ENCODE peak calls at places on chromosomes 13 and 19, in five cellular contexts. H is OCI-LY7, V is fibroblast of the aortic adventitia, K is heart left ventricle, T is thoracic aorta. A is an unnamed sample.

GRCh38 chr13:98821372-98822237 is 69.1 kb upstream of the SLC15A1 start:
- DNase-seq in H (no peak), V (peak), K (no peak), T (no peak), A (no peak)

GRCh38 chr19:28218728-28219127 is 994.2 kb downstream of the UQCRFS1 start:
- DNase-seq in H (no peak), V (no peak), K (no peak), T (no peak), A (no peak)

GRCh38 chr13:33125821-33126570 is 109.8 kb downstream of the KL start:
- DNase-seq in H (no peak), V (peak), K (peak), T (peak), A (no peak)

GRCh38 chr19:50417850-50418185 is 920 bp upstream of the SPIB start:
- DNase-seq in H (no peak), V (no peak), K (no peak), T (no peak), A (no peak)

GRCh38 chr19:7533281-7533819 is 2.2 kb upstream of the PNPLA6 start:
- DNase-seq in H (no peak), V (peak), K (peak), T (no peak), A (no peak)

GRCh38 chr19:30719189-30719990 is 347.2 kb downstream of the ZNF536 start:
- DNase-seq in H (no peak), V (peak), K (peak), T (no peak), A (peak)

GRCh38 chr13:98297043-98297442 is 120.0 kb upstream of the RNF113B start:
- DNase-seq in H (no peak), V (no peak), K (no peak), T (no peak), A (no peak)

GRCh38 chr19:20923077-20923871 is at the start of gene ZNF85:
- DNase-seq in H (peak), V (peak), K (peak), T (peak), A (peak)

GRCh38 chr19:2474232-2475017 is 1.5 kb upstream of the GADD45B start:
- DNase-seq in H (peak), V (peak), K (peak), T (peak), A (peak)

GRCh38 chr19:4295972-4296771 is 6.0 kb downstream of the TMIGD2 start:
- DNase-seq in H (peak), V (no peak), K (no peak), T (no peak), A (no peak)

DNA sequence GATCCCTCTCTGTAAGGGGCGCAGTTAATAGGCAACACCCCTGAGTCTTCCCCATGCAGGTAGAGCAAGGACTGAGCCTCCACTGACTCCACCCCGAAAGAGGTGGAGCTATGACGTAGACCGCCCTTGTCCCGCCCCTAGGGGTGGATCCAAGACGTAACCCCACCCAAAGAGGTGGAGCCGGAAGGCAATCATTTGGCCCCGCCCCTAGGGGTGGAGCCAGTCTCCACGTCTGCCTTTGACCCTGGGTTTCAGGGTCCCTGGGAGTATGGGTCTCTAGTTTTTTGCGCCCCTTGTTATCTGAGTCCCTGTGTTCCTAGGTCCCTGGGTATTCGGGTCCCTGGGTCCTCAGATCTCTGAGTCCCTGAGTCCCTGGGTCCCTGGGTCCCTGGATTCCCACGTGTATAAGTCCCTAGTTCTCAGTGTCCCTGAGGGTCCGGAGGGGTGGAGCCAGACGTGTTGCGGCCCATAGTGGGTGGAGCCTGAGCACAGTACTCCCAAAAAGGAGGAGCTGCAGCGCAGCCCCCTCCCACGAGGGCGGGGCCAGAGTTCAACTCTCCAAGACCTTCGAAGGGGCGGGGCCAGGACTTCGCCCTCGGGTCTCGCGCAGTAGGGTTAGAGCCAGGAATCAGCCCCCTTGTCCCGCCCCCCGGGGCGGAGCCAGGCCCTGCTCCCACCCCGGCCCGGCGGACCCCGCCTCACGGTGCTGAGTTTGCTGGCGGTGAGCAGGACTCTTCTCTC is 5.3 kb downstream of the DENND1C start:
- DNase-seq in H (peak), V (peak), K (peak), T (no peak), A (peak)
- TF ChIP-seq CTCF in H (no peak), V (no peak), K (no peak), T (no peak), A (no peak)

DNA sequence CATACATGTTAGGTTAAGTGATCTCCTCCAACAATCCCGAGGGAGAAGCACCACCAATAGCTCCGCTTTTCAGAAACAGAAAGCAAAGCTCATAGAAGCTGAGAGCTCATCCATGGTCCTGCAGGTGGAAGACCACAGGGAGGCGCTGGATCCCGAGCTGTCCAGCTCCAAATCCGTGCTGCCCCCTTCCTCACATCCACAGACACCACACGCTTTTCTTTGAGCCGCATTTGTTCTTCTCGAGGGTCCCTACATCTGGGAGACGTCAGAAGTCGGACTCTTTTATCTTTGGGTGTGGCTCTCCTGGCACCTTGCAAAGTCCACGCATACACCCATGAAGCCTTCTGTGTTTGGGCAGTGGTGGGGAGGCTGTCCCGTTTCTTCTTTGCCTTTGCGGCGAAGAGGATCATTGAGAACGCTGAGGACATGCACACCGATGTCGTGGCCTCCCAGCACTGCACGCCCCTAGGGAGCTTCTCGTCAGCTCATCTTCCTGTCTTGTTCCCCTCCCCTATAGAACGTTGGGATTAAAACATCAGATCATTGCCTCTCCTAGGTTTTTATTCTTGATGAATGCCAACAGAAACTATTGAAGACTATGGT is 184.8 kb downstream of the TEX29 start:
- DNase-seq in H (peak), V (no peak), K (no peak), T (no peak), A (peak)
- TF ChIP-seq CTCF in H (peak), V (no peak), K (peak), T (no peak), A (peak)

GRCh38 chr19:45883586-45883880 is 2.4 kb downstream of the IRF2BP1 start:
- DNase-seq in H (no peak), V (no peak), K (no peak), T (no peak), A (no peak)
- TF ChIP-seq CTCF in H (no peak), V (no peak), K (no peak), T (no peak), A (no peak)

DNA sequence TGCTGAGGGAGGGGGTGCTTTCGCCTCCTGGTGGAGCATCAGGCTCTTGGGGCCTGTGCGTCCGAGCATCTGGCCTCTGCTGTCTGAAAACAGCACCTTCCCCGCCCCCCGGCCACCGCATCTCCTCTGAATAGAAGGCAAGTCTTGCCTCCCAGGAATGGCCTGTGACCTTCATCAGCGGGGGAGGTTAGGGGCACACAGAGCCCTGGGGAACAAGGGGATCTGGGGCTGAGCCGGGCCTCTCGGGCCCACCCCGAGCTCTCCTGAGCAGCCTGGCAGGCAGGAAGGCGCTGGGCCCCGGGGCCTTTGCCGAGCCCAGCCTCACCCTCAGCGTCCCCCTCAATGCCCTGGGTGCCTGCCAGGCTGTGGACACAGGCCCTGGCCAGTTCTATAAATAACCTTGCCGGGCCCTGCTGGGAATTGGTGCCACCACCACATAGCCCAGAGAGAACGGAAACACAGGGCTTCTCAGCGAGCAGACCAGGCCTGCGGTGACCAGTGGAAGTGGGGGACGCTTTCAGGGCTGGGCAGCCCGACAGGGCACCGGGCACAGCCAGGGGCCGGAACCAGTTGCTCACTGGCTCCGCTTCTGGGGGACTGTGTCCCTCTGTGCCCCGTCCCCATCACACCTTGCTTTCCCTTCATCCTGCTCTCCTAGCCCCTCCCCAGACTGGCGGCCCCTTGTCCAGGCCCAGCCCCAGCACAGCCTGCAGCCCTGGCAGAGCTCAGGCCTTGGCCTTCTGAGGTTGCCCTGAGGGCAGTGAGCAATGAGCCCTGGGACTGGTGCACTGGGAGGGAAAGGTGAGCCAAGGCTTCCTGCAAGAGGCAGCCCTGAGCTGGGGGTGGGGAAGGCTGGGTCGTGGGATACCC is 9.5 kb downstream of the STK11 start:
- DNase-seq in H (no peak), V (no peak), K (peak), T (no peak), A (no peak)
- TF ChIP-seq CTCF in H (no peak), V (no peak), K (no peak), T (no peak), A (no peak)

GRCh38 chr13:94546071-94546839 is 49.7 kb downstream of the TGDS start:
- DNase-seq in H (no peak), V (no peak), K (no peak), T (no peak), A (no peak)

GRCh38 chr13:94552095-94552494 is 43.9 kb downstream of the TGDS start:
- DNase-seq in H (no peak), V (no peak), K (no peak), T (no peak), A (no peak)

GRCh38 chr13:94550030-94550738 is 45.8 kb downstream of the TGDS start:
- DNase-seq in H (no peak), V (peak), K (no peak), T (no peak), A (no peak)

GRCh38 chr13:94549241-94550029 is 46.5 kb downstream of the TGDS start:
- DNase-seq in H (peak), V (peak), K (peak), T (peak), A (peak)

GRCh38 chr13:94548382-94549240 is 47.3 kb downstream of the TGDS start:
- DNase-seq in H (peak), V (peak), K (peak), T (peak), A (peak)
- TF ChIP-seq CTCF in H (peak), V (no peak), K (no peak), T (peak), A (no peak)

GRCh38 chr13:77337159-77337558 is 10.3 kb upstream of the MYCBP2 start:
- DNase-seq in H (peak), V (no peak), K (no peak), T (no peak), A (no peak)
- TF ChIP-seq CTCF in H (no peak), V (no peak), K (no peak), T (no peak), A (no peak)

A was measured in endothelial cell.